ENCODE peak calls at places on chromosomes 13 and 19, in five cellular contexts. O is coronary artery; W is AG10803; D is CD8-positive, alpha-beta T cell; C is IMR-90. X is an unnamed sample.

GRCh38 chr19:18978616-18979015 is 37.6 kb upstream of the HOMER3 start:
- DNase-seq in D (no peak), O (no peak), W (no peak), C (no peak), X (no peak)

GRCh38 chr19:32464279-32464678 is 58.7 kb downstream of the DPY19L3 start:
- DNase-seq in W (peak; percentile 23), D (no peak), O (no peak), C (peak; percentile 10), X (no peak)

GRCh38 chr19:13212759-13213330 is 62.6 kb downstream of the IER2 start:
- DNase-seq in W (peak; percentile 41), D (peak; percentile 65), O (no peak), C (peak; percentile 43), X (no peak)

GRCh38 chr13:91863699-91864098 is 465.3 kb downstream of the GPC5 start:
- DNase-seq in D (no peak), O (no peak), W (no peak), C (no peak), X (no peak)

GRCh38 chr13:110068176-110068473 is 238.8 kb downstream of the COL4A1 start:
- DNase-seq in W (no peak), D (no peak), C (no peak), O (no peak), X (no peak)

GRCh38 chr13:66665991-66666390 is 564.1 kb downstream of the PCDH9 start:
- DNase-seq in D (no peak), O (no peak), C (peak; percentile 88), W (peak; percentile 81), X (peak; percentile 82)

GRCh38 chr13:25775986-25776385 is 275.8 kb downstream of the SHISA2 start:
- DNase-seq in D (no peak), C (no peak), W (no peak), O (no peak), X (no peak)

GRCh38 chr19:4108767-4109625 is 14.9 kb downstream of the MAP2K2 start:
- DNase-seq in C (no peak), W (no peak), O (no peak), D (peak; percentile 69), X (no peak)

GRCh38 chr19:2271516-2272103 is 10.4 kb downstream of the PEAK3 start:
- DNase-seq in O (no peak), W (peak; percentile 82), C (peak; percentile 75), D (no peak), X (no peak)

GRCh38 chr13:44221657-44222056 is 152.0 kb upstream of the SERP2 start:
- DNase-seq in O (no peak), C (no peak), D (no peak), W (no peak), X (no peak)

GRCh38 chr19:11288349-11288748 is 7.6 kb upstream of the TSPAN16 start:
- DNase-seq in C (peak; percentile 41), O (no peak), W (peak; percentile 38), D (no peak), X (no peak)

GRCh38 chr13:91185294-91185863 is 162.1 kb upstream of the MIR17HG start:
- DNase-seq in C (peak; percentile 0), D (no peak), O (no peak), W (no peak), X (no peak)

GRCh38 chr13:26062853-26063444 is 11.1 kb upstream of the SHISA2 start:
- DNase-seq in O (no peak), C (peak; percentile 33), D (no peak), W (peak; percentile 55), X (no peak)

GRCh38 chr13:46803586-46803985 is 6.6 kb upstream of the ESD start:
- DNase-seq in W (no peak), C (peak; percentile 49), O (no peak), D (no peak), X (peak; percentile 36)

GRCh38 chr19:45467456-45468158 is at the start of gene FOSB:
- DNase-seq in W (peak; percentile 93), C (peak; percentile 92), D (peak; percentile 92), O (peak; percentile 97), X (peak; percentile 75)

GRCh38 chr13:78020861-78021260 is 102.2 kb upstream of the EDNRB start:
- DNase-seq in D (no peak), C (no peak), O (no peak), W (no peak), X (no peak)

GRCh38 chr13:94662274-94662945 is 49.9 kb downstream of the SOX21 start:
- DNase-seq in O (no peak), D (no peak), W (no peak), C (no peak), X (no peak)

GRCh38 chr13:88248393-88248792 is 577.2 kb downstream of the SLITRK5 start:
- DNase-seq in O (no peak), C (no peak), W (no peak), D (no peak), X (no peak)

GRCh38 chr13:59750860-59751259 is 412.9 kb downstream of the DIAPH3 start:
- DNase-seq in C (peak; percentile 57), O (no peak), D (no peak), W (peak; percentile 89), X (no peak)

GRCh38 chr19:47227347-47228167 is 3.4 kb downstream of the BBC3 start:
- DNase-seq in C (peak; percentile 94), O (peak; percentile 95), W (peak; percentile 97), D (peak; percentile 26), X (peak; percentile 89)

GRCh38 chr19:38478273-38478971 is 44.9 kb downstream of the RYR1 start:
- DNase-seq in C (no peak), D (no peak), O (no peak), W (no peak), X (no peak)

GRCh38 chr19:35150445-35150844 is 4.1 kb upstream of the FXYD5 start:
- DNase-seq in D (no peak), W (no peak), C (no peak), O (no peak), X (no peak)

GRCh38 chr19:23420824-23421223 is 25.6 kb upstream of the ZNF91 start:
- DNase-seq in W (no peak), D (no peak), C (no peak), O (no peak), X (no peak)

GRCh38 chr19:23409392-23410048 is 14.2 kb upstream of the ZNF91 start:
- DNase-seq in O (peak; percentile 53), W (no peak), D (no peak), C (no peak), X (no peak)

GRCh38 chr19:23415561-23416191 is 20.4 kb upstream of the ZNF91 start:
- DNase-seq in C (no peak), O (no peak), D (no peak), W (no peak), X (no peak)

GRCh38 chr19:23410155-23410554 is 14.9 kb upstream of the ZNF91 start:
- DNase-seq in O (peak; percentile 14), W (no peak), C (no peak), D (no peak), X (no peak)

GRCh38 chr19:23415034-23415433 is 19.8 kb upstream of the ZNF91 start:
- DNase-seq in O (no peak), D (no peak), W (no peak), C (no peak), X (no peak)
- H3K4me3 ChIP-seq in O (peak overlapping the region; percentile 71), D (peak overlapping the region; percentile 55), W (no peak overlapping the region), C (no peak overlapping the region), X (no peak overlapping the region)

GRCh38 chr13:53090507-53090906 is 61.9 kb downstream of the OLFM4 start:
- DNase-seq in C (no peak), W (no peak), D (no peak), O (no peak), X (no peak)

GRCh38 chr13:53098455-53098854 is 69.8 kb downstream of the OLFM4 start:
- DNase-seq in D (no peak), W (no peak), O (no peak), C (no peak), X (no peak)

GRCh38 chr13:53089951-53090350 is 61.3 kb downstream of the OLFM4 start:
- DNase-seq in C (no peak), O (no peak), D (no peak), W (no peak), X (no peak)

DNA sequence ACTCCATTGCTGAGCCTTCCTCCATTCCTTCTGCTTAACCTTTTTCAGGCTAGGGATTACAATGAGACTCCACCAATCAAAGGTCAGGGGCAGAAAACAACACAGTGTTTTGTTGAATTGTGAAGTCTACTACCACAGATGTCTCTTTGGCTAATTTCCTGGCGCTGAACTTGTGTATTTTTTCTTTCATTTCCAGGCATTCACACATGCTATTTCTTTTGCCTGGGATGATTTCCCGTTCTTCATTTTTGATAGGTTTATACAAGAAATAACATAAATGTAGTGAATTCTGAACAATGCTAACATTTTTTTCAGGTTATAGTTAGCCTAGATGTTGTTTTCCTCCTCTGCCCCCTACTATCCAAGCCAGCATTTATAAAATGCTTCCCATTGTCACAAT is 64.3 kb downstream of the OLFM4 start:
- DNase-seq in W (no peak), D (no peak), C (no peak), O (no peak), X (no peak)
- H3K4me3 ChIP-seq in W (no peak overlapping the region), D (no peak overlapping the region), C (no peak overlapping the region), O (no peak overlapping the region), X (no peak overlapping the region)

GRCh38 chr19:41553804-41554203 is 22.2 kb upstream of the CEACAM21 start:
- DNase-seq in W (no peak), D (no peak), O (no peak), C (no peak), X (no peak)

GRCh38 chr19:41551711-41552110 is 24.3 kb upstream of the CEACAM21 start:
- DNase-seq in C (no peak), W (no peak), O (no peak), D (no peak), X (no peak)

GRCh38 chr19:41552558-41552957 is 23.4 kb upstream of the CEACAM21 start:
- DNase-seq in O (no peak), C (no peak), D (no peak), W (no peak), X (no peak)

GRCh38 chr19:41554902-41555301 is 21.1 kb upstream of the CEACAM21 start:
- DNase-seq in C (no peak), D (no peak), W (no peak), O (no peak), X (no peak)

GRCh38 chr19:41555752-41556151 is 20.2 kb upstream of the CEACAM21 start:
- DNase-seq in W (no peak), O (no peak), D (no peak), C (no peak), X (no peak)
- H3K4me3 ChIP-seq in W (no peak overlapping the region), O (no peak overlapping the region), D (peak overlapping the region; percentile 17), C (no peak overlapping the region), X (no peak overlapping the region)

GRCh38 chr19:57437931-57438330 is 2.8 kb downstream of the ZNF749 start:
- DNase-seq in C (peak; percentile 18), O (no peak), W (peak; percentile 9), D (no peak), X (no peak)

GRCh38 chr19:57435062-57435978 is at the start of gene ZNF749:
- DNase-seq in O (peak; percentile 97), D (peak; percentile 93), W (peak; percentile 97), C (peak; percentile 97), X (peak; percentile 92)

GRCh38 chr19:57438925-57439324 is 3.8 kb downstream of the ZNF749 start:
- DNase-seq in C (no peak), O (no peak), D (no peak), W (no peak), X (no peak)

GRCh38 chr19:57434386-57435061 is 601 bp upstream of the ZNF749 start:
- DNase-seq in W (peak; percentile 11), C (no peak), D (peak; percentile 4), O (no peak), X (no peak)

DNA sequence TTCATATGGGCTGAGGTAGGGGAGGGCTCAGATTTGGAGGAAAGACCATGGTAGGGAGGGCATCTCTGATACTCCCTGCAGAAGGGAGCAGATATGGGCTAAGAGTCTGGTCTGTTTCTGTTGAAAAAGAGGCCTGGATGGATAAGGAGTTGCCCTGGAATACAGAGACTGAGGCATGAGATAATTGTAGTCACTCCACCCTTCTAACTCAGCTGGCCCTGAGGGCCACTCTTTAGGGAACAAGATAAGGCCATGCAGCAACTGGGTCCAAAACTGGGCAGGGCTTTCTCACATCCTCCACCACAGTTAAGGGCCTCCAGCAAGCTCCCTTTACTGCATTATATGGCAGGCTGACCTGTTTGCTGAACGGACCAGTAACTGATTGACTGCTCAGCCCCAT is 1.3 kb downstream of the ZNF749 start:
- DNase-seq in O (no peak), D (no peak), C (no peak), W (no peak), X (no peak)
- H3K4me3 ChIP-seq in O (peak overlapping the region; percentile 83), D (peak overlapping the region; percentile 57), C (peak overlapping the region; percentile 80), W (peak overlapping the region; percentile 91), X (peak overlapping the region; percentile 78)